ENCODE peak calls at places on chromosome 9, in four cellular contexts. Q, O, U and G are unnamed samples.

GRCh38 chr9:70031141-70031545 is 12.5 kb upstream of the MAMDC2 start:
- DNase-seq in Q (no peak), O (no peak), U (no peak), G (no peak)

GRCh38 chr9:125472926-125473701 is 211.5 kb downstream of the GAPVD1 start:
- DNase-seq in Q (no peak), O (no peak), U (no peak), G (no peak)

GRCh38 chr9:92963831-92964606 is 16.7 kb downstream of the FGD3 start:
- DNase-seq in Q (peak; percentile 93), O (peak; percentile 70), U (peak; percentile 94), G (peak; percentile 55)

GRCh38 chr9:124306098-124306735 is 48.5 kb downstream of the NEK6 start:
- DNase-seq in Q (no peak), O (no peak), U (no peak), G (no peak)

GRCh38 chr9:91536211-91536691 is 112.6 kb upstream of the NFIL3 start:
- DNase-seq in Q (no peak), O (no peak), U (no peak), G (no peak)

GRCh38 chr9:8486095-8486494 is 686.5 kb upstream of the DMAC1 start:
- DNase-seq in Q (no peak), O (no peak), U (peak; percentile 42), G (no peak)

GRCh38 chr9:123267481-123268239 is 726 bp downstream of the STRBP start:
- DNase-seq in Q (no peak), O (no peak), U (peak; percentile 66), G (no peak)

GRCh38 chr9:16509946-16510504 is 360.4 kb downstream of the BNC2 start:
- DNase-seq in Q (no peak), O (no peak), U (no peak), G (no peak)

GRCh38 chr9:111037744-111038335 is 430 bp downstream of the LPAR1 start:
- DNase-seq in Q (no peak), O (peak; percentile 40), U (no peak), G (no peak)

GRCh38 chr9:2570615-2571479 is 50.7 kb upstream of the VLDLR start:
- DNase-seq in Q (no peak), O (peak; percentile 62), U (peak; percentile 63), G (no peak)

GRCh38 chr9:401223-401622 is 186.6 kb downstream of the DOCK8 start:
- DNase-seq in Q (no peak), O (no peak), U (no peak), G (no peak)

GRCh38 chr9:6114424-6114823 is 99.0 kb upstream of the RANBP6 start:
- DNase-seq in Q (no peak), O (no peak), U (no peak), G (no peak)

GRCh38 chr9:108184941-108185340 is 670.8 kb downstream of the ACTL7B start:
- DNase-seq in Q (no peak), O (no peak), U (no peak), G (no peak)

GRCh38 chr9:118230319-118230718 is 526.1 kb downstream of the TLR4 start:
- DNase-seq in Q (no peak), O (no peak), U (no peak), G (no peak)

GRCh38 chr9:108469654-108470053 is 386.1 kb downstream of the ACTL7B start:
- DNase-seq in Q (no peak), O (peak; percentile 49), U (no peak), G (no peak)

GRCh38 chr9:114291064-114291474 is 31.8 kb upstream of the ORM1 start:
- DNase-seq in Q (peak; percentile 30), O (peak; percentile 68), U (peak; percentile 88), G (peak; percentile 32)

GRCh38 chr9:70817306-70817705 is 304.1 kb downstream of the TRPM3 start:
- DNase-seq in Q (no peak), O (no peak), U (no peak), G (no peak)

GRCh38 chr9:35658144-35658893 is at the start of gene CCDC107:
- DNase-seq in Q (peak; percentile 80), O (peak; percentile 84), U (peak; percentile 95), G (peak; percentile 81)

GRCh38 chr9:129079829-129080228 is 1.1 kb upstream of the DOLPP1 start:
- DNase-seq in Q (no peak), O (no peak), U (no peak), G (no peak)

GRCh38 chr9:19720374-19720773 is 68.5 kb downstream of the SLC24A2 start:
- DNase-seq in Q (no peak), O (no peak), U (peak; percentile 44), G (no peak)

GRCh38 chr9:129885670-129886106 is 50.4 kb downstream of the USP20 start:
- DNase-seq in Q (peak; percentile 74), O (peak; percentile 95), U (peak; percentile 95), G (peak; percentile 87)

GRCh38 chr9:26326473-26327044 is 566.0 kb downstream of the CAAP1 start:
- DNase-seq in Q (no peak), O (no peak), U (peak; percentile 87), G (no peak)

GRCh38 chr9:81841326-81841725 is 86.9 kb upstream of the SPATA31D4 start:
- DNase-seq in Q (no peak), O (no peak), U (no peak), G (no peak)

GRCh38 chr9:107597743-107598217 is 108.2 kb upstream of the KLF4 start:
- DNase-seq in Q (no peak), O (no peak), U (no peak), G (no peak)

GRCh38 chr9:98516205-98516896 is 192.4 kb downstream of the GABBR2 start:
- DNase-seq in Q (no peak), O (no peak), U (peak; percentile 30), G (no peak)

GRCh38 chr9:91067306-91067860 is 265.8 kb downstream of the SYK start:
- DNase-seq in Q (no peak), O (no peak), U (no peak), G (no peak)

GRCh38 chr9:128011071-128011817 is 30.5 kb upstream of the EEIG1 start:
- DNase-seq in Q (no peak), O (peak; percentile 47), U (no peak), G (no peak)

GRCh38 chr9:14358523-14358922 is 44.6 kb upstream of the NFIB start:
- DNase-seq in Q (no peak), O (no peak), U (no peak), G (no peak)

GRCh38 chr9:119284587-119285337 is 84.5 kb downstream of the BRINP1 start:
- DNase-seq in Q (no peak), O (no peak), U (no peak), G (no peak)

GRCh38 chr9:137169764-137170460 is at the start of gene LRRC26:
- DNase-seq in Q (no peak), O (no peak), U (no peak), G (no peak)

GRCh38 chr9:109857337-109857736 is 77.3 kb downstream of the PALM2AKAP2 start:
- DNase-seq in Q (no peak), O (no peak), U (no peak), G (no peak)

GRCh38 chr9:128721487-128722010 is 2.4 kb downstream of the ZDHHC12 start:
- DNase-seq in Q (no peak), O (no peak), U (no peak), G (no peak)

GRCh38 chr9:115524467-115525059 is 406.6 kb upstream of the TNC start:
- DNase-seq in Q (no peak), O (no peak), U (peak; percentile 76), G (no peak)

GRCh38 chr9:135705376-135705775 is 3.4 kb downstream of the KCNT1 start:
- DNase-seq in Q (no peak), O (no peak), U (no peak), G (no peak)

GRCh38 chr9:70117835-70118319 is 74.2 kb downstream of the MAMDC2 start:
- DNase-seq in Q (no peak), O (no peak), U (no peak), G (no peak)

DNA sequence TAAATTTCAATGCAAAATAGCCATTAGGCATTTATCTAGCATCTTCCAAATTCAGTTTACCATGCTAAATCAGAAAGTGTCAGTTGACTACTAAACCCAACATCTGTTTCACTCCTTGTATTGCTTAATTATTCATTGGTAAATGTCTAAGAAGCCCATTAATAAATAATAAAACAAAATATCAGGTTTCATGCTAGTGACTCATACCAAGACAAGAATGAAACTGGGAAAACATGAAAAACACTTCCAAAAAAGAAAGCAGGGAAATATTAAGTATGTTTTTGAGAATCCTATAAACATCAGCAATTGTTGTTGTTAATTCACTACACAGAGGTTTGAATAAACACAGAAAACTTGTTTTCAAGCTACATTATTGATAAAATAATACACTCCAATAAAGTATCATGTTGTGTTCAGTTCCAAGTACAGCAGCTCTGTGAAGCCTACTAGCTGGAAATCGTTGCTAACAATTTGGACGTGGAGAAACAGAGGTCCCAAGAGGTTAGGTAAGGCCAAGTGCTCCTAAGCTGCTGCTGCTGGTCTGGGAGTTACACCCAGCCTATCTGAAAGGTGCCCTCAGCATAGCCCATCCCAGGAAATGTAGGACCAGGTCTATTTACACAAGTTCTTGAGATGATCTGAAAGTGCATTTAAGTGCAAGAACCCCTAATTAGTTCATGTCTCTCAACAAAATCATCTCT is 78.8 kb downstream of the GNAQ start:
- DNase-seq in Q (no peak), O (no peak), U (no peak), G (no peak)
- H3K4me3 ChIP-seq in Q (no peak overlapping the region), O (no peak overlapping the region), U (no peak overlapping the region), G (no peak overlapping the region)

GRCh38 chr9:96087669-96088299 is 212.3 kb downstream of the ERCC6L2 start:
- DNase-seq in Q (no peak), O (no peak), U (no peak), G (no peak)
- H3K27ac ChIP-seq in Q (no peak overlapping the region), O (no peak overlapping the region), U (no peak overlapping the region), G (no peak overlapping the region)

GRCh38 chr9:76642074-76642473 is 122.2 kb upstream of the PCA3 start:
- DNase-seq in Q (no peak), O (no peak), U (no peak), G (no peak)

GRCh38 chr9:76642701-76643209 is 121.5 kb upstream of the PCA3 start:
- DNase-seq in Q (no peak), O (no peak), U (no peak), G (no peak)

GRCh38 chr9:76638001-76638400 is 126.2 kb upstream of the PCA3 start:
- DNase-seq in Q (no peak), O (no peak), U (no peak), G (no peak)

GRCh38 chr9:76634356-76635054 is 129.7 kb upstream of the PCA3 start:
- DNase-seq in Q (no peak), O (no peak), U (peak; percentile 51), G (no peak)

GRCh38 chr9:76637426-76637825 is 126.8 kb upstream of the PCA3 start:
- DNase-seq in Q (no peak), O (no peak), U (no peak), G (no peak)
- H3K4me3 ChIP-seq in Q (no peak overlapping the region), O (no peak overlapping the region), U (no peak overlapping the region), G (no peak overlapping the region)

GRCh38 chr9:131584858-131585257 is 39.5 kb downstream of the PRRT1B start:
- DNase-seq in Q (no peak), O (no peak), U (no peak), G (no peak)

GRCh38 chr9:131583836-131584555 is 38.7 kb downstream of the PRRT1B start:
- DNase-seq in Q (no peak), O (no peak), U (no peak), G (no peak)

GRCh38 chr9:131583342-131583645 is 38.0 kb downstream of the PRRT1B start:
- DNase-seq in Q (no peak), O (no peak), U (no peak), G (no peak)

GRCh38 chr9:131587331-131587730 is 42.0 kb downstream of the PRRT1B start:
- DNase-seq in Q (no peak), O (no peak), U (no peak), G (no peak)

DNA sequence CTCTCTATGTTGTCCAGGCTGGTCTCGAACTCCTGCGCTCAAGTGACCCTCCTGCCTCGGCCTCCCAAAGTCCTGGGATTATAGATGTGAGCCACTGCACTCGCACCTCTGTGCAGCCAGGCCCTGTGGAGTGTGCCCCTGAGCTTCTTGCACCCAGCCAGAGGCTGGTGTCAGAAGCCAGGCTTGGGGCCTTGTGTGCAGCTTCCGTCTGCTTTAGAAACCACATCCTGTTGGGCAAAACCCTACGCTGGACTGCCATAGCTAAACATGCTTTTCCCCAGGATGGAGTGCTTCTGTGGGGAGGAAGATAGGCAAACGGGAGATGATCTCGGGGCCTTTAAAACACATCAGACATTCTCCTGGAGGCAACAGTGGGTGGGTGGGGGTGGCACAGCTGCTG is 40.1 kb downstream of the PRRT1B start:
- DNase-seq in Q (peak; percentile 36), O (peak; percentile 59), U (no peak), G (peak; percentile 47)
- H3K27ac ChIP-seq in Q (peak overlapping the region; percentile 64), O (peak overlapping the region; percentile 74), U (no peak overlapping the region), G (peak overlapping the region; percentile 42)